ENCODE peak calls at places on chromosomes 4 and X, in nine cellular contexts. E, A, T, S, M, D, W, U and V are unnamed samples.
A peak's percentile ranks its signal among the peaks of the same experiment; 100 is the strongest.

GRCh38 chrX:1465261-1466231 is 12.8 kb upstream of the ASMTL start:
- DNase-seq in W (no peak), A (no peak), T (no peak), E (no peak), U (no peak), D (no peak), S (no peak), M (no peak), V (no peak)

GRCh38 chr4:40475609-40476008 is 140.5 kb downstream of the CHRNA9 start:
- DNase-seq in D (no peak), W (no peak), A (no peak), E (no peak), U (no peak), M (no peak), S (peak; percentile 19), T (no peak), V (no peak)

GRCh38 chr4:8914461-8915171 is 43.0 kb upstream of the HMX1 start:
- DNase-seq in A (no peak), T (no peak), D (no peak), S (no peak), U (no peak), M (no peak), W (peak; percentile 31), E (no peak), V (peak; percentile 2)

GRCh38 chr4:146981651-146982050 is 36.0 kb upstream of the TTC29 start:
- DNase-seq in M (no peak), T (no peak), W (no peak), U (no peak), E (no peak), S (no peak), A (peak; percentile 61), D (no peak), V (no peak)

GRCh38 chrX:118499295-118499694 is 3.7 kb downstream of the DOCK11 start:
- DNase-seq in E (no peak), M (no peak), S (peak; percentile 64), W (no peak), T (no peak), A (no peak), U (no peak), D (no peak), V (no peak)

GRCh38 chr4:36208884-36209473 is 35.3 kb downstream of the ARAP2 start:
- DNase-seq in U (no peak), E (no peak), M (no peak), S (no peak), W (no peak), T (peak; percentile 59), A (no peak), D (no peak), V (no peak)

GRCh38 chr4:109434007-109434792 is 585 bp downstream of the SEC24B start:
- DNase-seq in E (no peak), D (peak; percentile 28), U (no peak), S (peak; percentile 50), M (peak; percentile 21), A (peak; percentile 19), W (peak; percentile 74), T (peak; percentile 26), V (peak; percentile 44)

GRCh38 chr4:168496834-168497233 is at the start of gene PALLD:
- DNase-seq in T (no peak), A (peak; percentile 26), U (no peak), E (no peak), W (no peak), M (no peak), S (no peak), D (no peak), V (peak; percentile 14)

GRCh38 chr4:8244931-8245460 is 24.6 kb upstream of the HTRA3 start:
- DNase-seq in W (peak; percentile 31), T (no peak), U (no peak), M (no peak), S (no peak), D (no peak), E (no peak), A (no peak), V (no peak)

GRCh38 chrX:120016068-120016441 is 61.4 kb downstream of the RHOXF2B start:
- DNase-seq in T (no peak), E (no peak), A (no peak), S (no peak), D (no peak), U (no peak), M (no peak), W (no peak), V (no peak)
- H3K4me3 ChIP-seq in T (no peak overlapping the region), E (no peak overlapping the region), A (peak overlapping the region; percentile 20), S (peak overlapping the region; percentile 55), D (no peak overlapping the region), U (no peak overlapping the region), M (no peak overlapping the region), W (no peak overlapping the region), V (no peak overlapping the region)

GRCh38 chr4:81032174-81032551 is 1.7 kb downstream of the BMP3 start:
- DNase-seq in D (no peak), E (no peak), W (no peak), U (no peak), A (no peak), M (no peak), T (no peak), S (peak; percentile 41), V (no peak)
- H3K4me3 ChIP-seq in D (no peak overlapping the region), E (no peak overlapping the region), W (no peak overlapping the region), U (no peak overlapping the region), A (no peak overlapping the region), M (no peak overlapping the region), T (no peak overlapping the region), S (peak overlapping the region; percentile 77), V (no peak overlapping the region)

GRCh38 chrX:41335590-41336331 is 1.8 kb downstream of the DDX3X start:
- DNase-seq in M (no peak), A (no peak), E (no peak), W (no peak), T (no peak), S (no peak), D (no peak), U (no peak), V (no peak)

GRCh38 chrX:41336447-41336846 is 2.5 kb downstream of the DDX3X start:
- DNase-seq in E (no peak), M (no peak), A (no peak), U (no peak), D (no peak), S (no peak), W (no peak), T (no peak), V (no peak)

GRCh38 chrX:41339148-41339547 is 5.2 kb downstream of the DDX3X start:
- DNase-seq in D (no peak), A (no peak), S (no peak), E (no peak), U (no peak), M (no peak), T (no peak), W (no peak), V (no peak)

GRCh38 chrX:41338422-41338821 is 4.5 kb downstream of the DDX3X start:
- DNase-seq in T (no peak), D (no peak), W (no peak), U (no peak), M (no peak), S (no peak), E (no peak), A (no peak), V (no peak)

DNA sequence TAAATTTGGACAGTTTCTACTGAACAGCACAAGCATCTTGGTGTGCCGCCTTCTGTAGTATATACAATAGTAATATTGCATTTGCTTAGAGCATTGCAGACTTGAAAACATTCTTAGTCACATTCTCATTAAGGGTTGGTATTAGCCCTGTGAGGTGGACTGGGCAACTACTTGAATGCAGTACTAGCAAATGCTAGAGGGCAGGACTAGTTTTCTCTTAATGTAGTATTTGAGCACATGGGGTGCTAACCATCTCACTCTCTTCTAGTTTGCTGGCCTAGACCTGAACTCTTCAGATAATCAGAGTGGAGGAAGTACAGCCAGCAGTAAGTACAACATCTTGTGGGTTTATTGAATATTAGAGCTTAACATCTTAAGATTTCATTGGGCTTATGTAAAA is 3.2 kb downstream of the DDX3X start:
- DNase-seq in U (no peak), T (no peak), E (no peak), S (no peak), A (no peak), D (no peak), W (no peak), M (no peak), V (peak; percentile 28)
- H3K4me3 ChIP-seq in U (no peak overlapping the region), T (peak overlapping the region; percentile 98), E (peak overlapping the region; percentile 14), S (peak overlapping the region; percentile 85), A (peak overlapping the region; percentile 59), D (no peak overlapping the region), W (peak overlapping the region; percentile 86), M (peak overlapping the region; percentile 81), V (peak overlapping the region; percentile 90)

GRCh38 chr4:66574145-66574978 is 904.1 kb upstream of the EPHA5 start:
- DNase-seq in E (no peak), S (peak; percentile 28), A (peak; percentile 70), D (no peak), M (no peak), W (no peak), T (no peak), U (no peak), V (no peak)
- H3K4me3 ChIP-seq in E (no peak overlapping the region), S (no peak overlapping the region), A (no peak overlapping the region), D (no peak overlapping the region), M (no peak overlapping the region), W (no peak overlapping the region), T (no peak overlapping the region), U (no peak overlapping the region), V (no peak overlapping the region)

GRCh38 chr4:141851246-141851891 is 215.0 kb downstream of the IL15 start:
- DNase-seq in T (no peak), D (no peak), S (no peak), M (no peak), U (no peak), W (no peak), A (peak; percentile 23), E (peak; percentile 59), V (no peak)

GRCh38 chr4:141853091-141853734 is 216.8 kb downstream of the IL15 start:
- DNase-seq in D (no peak), S (no peak), T (no peak), E (peak; percentile 18), U (no peak), A (no peak), W (no peak), M (no peak), V (no peak)

GRCh38 chr4:141849778-141850177 is 213.4 kb downstream of the IL15 start:
- DNase-seq in U (no peak), T (no peak), S (no peak), D (no peak), E (no peak), M (no peak), A (peak; percentile 59), W (no peak), V (no peak)

GRCh38 chr4:141845901-141846300 is 209.5 kb downstream of the IL15 start:
- DNase-seq in A (no peak), E (peak; percentile 49), T (no peak), S (no peak), M (no peak), D (no peak), U (no peak), W (no peak), V (no peak)

GRCh38 chr4:141849367-141849766 is 213.0 kb downstream of the IL15 start:
- DNase-seq in S (no peak), M (no peak), W (no peak), D (no peak), U (no peak), E (no peak), T (no peak), A (no peak), V (no peak)
- H3K4me3 ChIP-seq in S (no peak overlapping the region), M (no peak overlapping the region), W (no peak overlapping the region), D (no peak overlapping the region), U (no peak overlapping the region), E (no peak overlapping the region), T (no peak overlapping the region), A (no peak overlapping the region), V (no peak overlapping the region)